ENCODE peak calls at places on chromosomes 11 and 22, in six cellular contexts. A, M, S, G, L and Q are unnamed samples.
A peak's percentile ranks its signal among the peaks of the same experiment; 100 is the strongest.

GRCh38 chr11:67318239-67318555 is 14.9 kb downstream of the SSH3 start:
- DNase-seq in G (no peak), L (no peak), S (no peak), M (no peak), A (no peak), Q (no peak)

GRCh38 chr11:44788536-44789227 is 61.9 kb downstream of the TSPAN18 start:
- DNase-seq in M (no peak), G (no peak), L (no peak), S (no peak), A (no peak), Q (no peak)

GRCh38 chr11:87263979-87264378 is 226.2 kb downstream of the TMEM135 start:
- DNase-seq in A (no peak), L (no peak), M (no peak), G (no peak), S (no peak), Q (no peak)

GRCh38 chr22:41380993-41381328 is 781 bp upstream of the TEF start:
- DNase-seq in S (peak; percentile 83), M (no peak), A (no peak), G (no peak), L (no peak), Q (no peak)

GRCh38 chr11:112421854-112422253 is 161.2 kb upstream of the PLET1 start:
- DNase-seq in S (no peak), M (no peak), L (no peak), A (no peak), G (no peak), Q (no peak)

GRCh38 chr22:27990879-27991278 is 71.8 kb upstream of the PITPNB start:
- DNase-seq in S (peak; percentile 63), A (no peak), L (no peak), G (peak; percentile 62), M (peak; percentile 83), Q (peak; percentile 55)

GRCh38 chr22:27420817-27421361 is 380.7 kb downstream of the MN1 start:
- DNase-seq in M (no peak), A (no peak), G (no peak), L (no peak), S (no peak), Q (no peak)

GRCh38 chr22:40094449-40094848 is 83.3 kb upstream of the TNRC6B start:
- DNase-seq in A (no peak), L (peak; percentile 15), S (no peak), G (no peak), M (no peak), Q (no peak)

GRCh38 chr11:114317738-114318137 is 21.5 kb downstream of the NNMT start:
- DNase-seq in A (no peak), L (no peak), M (peak; percentile 58), S (no peak), G (no peak), Q (no peak)

GRCh38 chr11:64203421-64204079 is 3.0 kb upstream of the FERMT3 start:
- DNase-seq in M (no peak), A (no peak), G (no peak), L (no peak), S (no peak), Q (no peak)

GRCh38 chr11:118607401-118608267 is at the start of gene PHLDB1:
- DNase-seq in L (no peak), A (no peak), M (peak; percentile 77), G (peak; percentile 85), S (peak; percentile 45), Q (no peak)

GRCh38 chr11:118212131-118212725 is 12.6 kb downstream of the JAML start:
- DNase-seq in S (peak; percentile 99), L (no peak), G (no peak), M (no peak), A (no peak), Q (no peak)

GRCh38 chr22:46007848-46008261 is 30.9 kb upstream of the WNT7B start:
- DNase-seq in S (no peak), M (no peak), L (no peak), G (no peak), A (no peak), Q (no peak)

GRCh38 chr22:50326225-50326958 is 420 bp downstream of the DENND6B start:
- DNase-seq in L (no peak), G (no peak), S (no peak), A (no peak), M (no peak), Q (no peak)

GRCh38 chr11:4665424-4665823 is 21.6 kb downstream of the OR51E1 start:
- DNase-seq in L (no peak), A (no peak), M (no peak), S (no peak), G (no peak), Q (no peak)

GRCh38 chr22:43017525-43018290 is 2.8 kb upstream of the PACSIN2 start:
- DNase-seq in A (no peak), S (no peak), L (no peak), M (no peak), G (no peak), Q (no peak)

GRCh38 chr11:79236541-79236971 is 204.3 kb downstream of the TENM4 start:
- DNase-seq in A (no peak), S (no peak), M (no peak), G (no peak), L (no peak), Q (no peak)

GRCh38 chr11:35206616-35207015 is 67.6 kb downstream of the CD44 start:
- DNase-seq in M (no peak), S (no peak), L (no peak), G (no peak), A (no peak), Q (no peak)

GRCh38 chr11:108576523-108576922 is 17.0 kb downstream of the EXPH5 start:
- DNase-seq in G (no peak), M (no peak), A (no peak), L (no peak), S (no peak), Q (no peak)

GRCh38 chr11:6472934-6473333 is 807 bp downstream of the TRIM3 start:
- DNase-seq in M (no peak), A (no peak), S (no peak), L (no peak), G (no peak), Q (no peak)

GRCh38 chr11:6474423-6474792 is 667 bp upstream of the TRIM3 start:
- DNase-seq in A (no peak), L (no peak), S (no peak), G (no peak), M (no peak), Q (no peak)

GRCh38 chr11:6469599-6469998 is 4.1 kb downstream of the TRIM3 start:
- DNase-seq in M (no peak), S (no peak), G (no peak), A (no peak), L (no peak), Q (no peak)

GRCh38 chr11:6473481-6474422 is at the start of gene TRIM3:
- DNase-seq in L (no peak), A (peak; percentile 87), M (peak; percentile 88), G (peak; percentile 99), S (peak; percentile 50), Q (peak; percentile 84)

GRCh38 chr11:6468712-6469495 is 4.8 kb downstream of the TRIM3 start:
- DNase-seq in S (peak; percentile 57), A (peak; percentile 60), M (peak; percentile 88), L (peak; percentile 72), G (peak; percentile 90), Q (peak; percentile 53)
- TF ChIP-seq POLR2A in S (peak; percentile 39), A (no peak), M (no peak), L (peak; percentile 58), G (peak; percentile 72), Q (no peak)

DNA sequence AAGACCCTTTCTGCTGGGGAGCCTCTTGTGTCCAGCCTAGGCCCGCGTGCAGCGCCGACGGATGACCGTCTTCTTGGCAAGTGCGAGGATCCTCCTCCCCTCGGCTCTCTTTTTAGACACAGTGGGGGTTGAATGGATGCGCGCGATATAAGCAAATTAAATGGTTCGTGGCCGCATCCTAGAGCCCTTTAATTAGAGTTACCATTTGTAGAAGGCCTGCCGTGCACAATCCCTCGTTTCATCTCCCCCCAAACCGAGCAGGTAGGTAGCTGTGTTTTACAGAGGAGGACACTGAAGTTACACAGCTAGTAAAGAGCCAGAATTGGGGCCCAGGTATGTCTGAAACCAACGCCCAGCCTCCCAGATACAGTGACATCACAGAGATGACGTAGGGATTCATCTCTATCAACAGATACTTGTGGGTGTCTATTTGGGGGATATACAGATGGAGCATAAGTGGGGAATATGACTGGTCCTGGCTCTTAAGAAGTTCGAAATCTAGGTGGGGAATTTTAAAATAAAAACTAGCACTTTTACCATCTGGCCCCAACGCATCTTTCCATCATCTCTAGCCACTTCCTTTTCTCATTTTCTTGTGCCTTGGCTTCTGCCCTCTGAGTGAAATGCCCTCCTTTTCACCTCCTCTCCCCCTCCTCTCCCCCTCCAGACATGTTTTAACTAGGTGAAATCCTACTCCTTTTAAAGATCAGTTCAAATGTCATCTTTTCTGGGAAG is 922 bp downstream of the TCP11L1 start:
- DNase-seq in L (no peak), S (no peak), M (no peak), A (peak; percentile 31), G (peak; percentile 14), Q (peak; percentile 26)
- TF ChIP-seq TAF1 in L (no peak), S (no peak), M (no peak), A (no peak), G (no peak), Q (peak; percentile 20)

DNA sequence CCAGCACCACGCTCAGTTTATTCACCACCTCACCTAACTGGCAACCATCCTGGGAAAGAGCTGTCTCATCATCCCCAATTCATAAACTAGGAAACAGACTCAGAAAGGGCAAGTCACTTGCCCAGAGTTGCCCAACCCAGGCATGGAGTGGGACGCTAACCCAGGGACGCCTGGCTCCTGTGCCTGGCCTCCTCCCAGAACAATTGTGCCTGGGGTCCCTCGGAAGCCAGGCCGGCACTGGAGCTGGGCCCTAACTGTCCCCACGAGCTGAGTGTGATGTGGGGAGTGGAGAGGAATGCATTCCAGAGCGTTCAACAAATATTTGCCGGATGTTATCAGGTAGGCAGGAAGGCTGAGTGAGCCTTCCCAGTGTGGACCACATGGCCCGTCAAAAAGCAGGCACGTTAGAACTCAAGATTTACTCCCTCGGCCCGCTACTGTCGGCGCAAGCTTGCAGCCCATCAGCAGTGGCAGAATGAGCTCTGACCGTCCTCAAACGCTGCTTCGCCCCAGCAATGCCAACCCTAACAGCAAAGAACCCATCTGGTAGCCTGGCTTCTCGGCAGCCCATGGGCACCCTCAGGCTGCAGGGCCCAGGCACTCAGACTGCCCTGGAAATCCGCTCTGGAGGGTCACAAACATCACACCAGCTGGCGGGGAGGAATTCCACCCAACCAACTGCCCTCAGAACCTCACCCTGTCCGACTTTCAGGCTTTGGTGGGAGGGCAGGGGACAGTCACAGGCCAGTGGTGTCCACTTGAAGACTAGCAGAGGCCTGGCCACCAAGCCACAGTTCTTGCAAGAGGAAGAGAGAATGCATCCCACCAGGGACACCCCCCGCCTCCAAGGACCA is 35.6 kb downstream of the MYH9 start:
- DNase-seq in G (no peak), L (no peak), S (peak; percentile 91), M (no peak), A (no peak), Q (no peak)
- TF ChIP-seq POLR2A in G (no peak), L (no peak), S (peak; percentile 53), M (no peak), A (no peak), Q (no peak)

GRCh38 chr11:123510579-123510905 is 80.5 kb downstream of the GRAMD1B start:
- DNase-seq in M (no peak), A (no peak), L (no peak), G (no peak), S (no peak), Q (no peak)

GRCh38 chr11:123507043-123507442 is 77.0 kb downstream of the GRAMD1B start:
- DNase-seq in S (no peak), A (no peak), M (no peak), L (no peak), G (no peak), Q (no peak)

GRCh38 chr11:123511037-123511870 is 81.2 kb downstream of the GRAMD1B start:
- DNase-seq in M (peak; percentile 92), S (peak; percentile 66), L (no peak), G (peak; percentile 92), A (peak; percentile 74), Q (peak; percentile 62)

GRCh38 chr11:123505546-123506299 is 75.7 kb downstream of the GRAMD1B start:
- DNase-seq in A (no peak), S (no peak), L (no peak), M (peak; percentile 64), G (no peak), Q (no peak)

GRCh38 chr11:123509737-123510578 is 79.9 kb downstream of the GRAMD1B start:
- DNase-seq in M (peak; percentile 65), S (no peak), G (no peak), L (no peak), A (no peak), Q (no peak)
- TF ChIP-seq TAF1 in M (peak; percentile 30), S (no peak), G (no peak), L (no peak), A (no peak), Q (no peak)